ENCODE peak calls at places on chromosomes 1 and 21, in ten cellular contexts. N is activated T-cell treated with anti-CD3 and anti-CD28 coated beads, Interleukin-2, amount 50 U/mL, for 48 hours; Q is midbrain; P is Panc1; O is psoas muscle; J is central memory CD4-positive, alpha-beta T cell; D is ecto neural progenitor cell; G is stimulated activated CD4-positive, alpha-beta T cell treated with anti-CD3 and anti-CD28 coated beads, Interleukin-2, amount 100 ng/mL, for 48 hours; H is activated CD4-positive, alpha-beta T cell treated with anti-CD3 and anti-CD28 coated beads, Interleukin-2, amount 10 ng/mL, durations not matched to agents 7 days and 5 days; F is foreskin keratinocyte. B is an unnamed sample.

GRCh38 chr1:21956720-21957552 is 19.8 kb upstream of the HSPG2 start:
- DNase-seq in G (peak), H (peak), P (no peak), F (peak), J (peak), D (no peak), N (peak), O (peak), Q (no peak), B (no peak)

GRCh38 chr21:45572231-45572630 is 30.0 kb upstream of the SLC19A1 start:
- DNase-seq in O (no peak), P (no peak), G (no peak), F (no peak), H (no peak), Q (no peak), N (no peak), D (no peak), J (no peak), B (no peak)

GRCh38 chr1:73839922-73840321 is 358.1 kb downstream of the LRRIQ3 start:
- DNase-seq in P (no peak), Q (no peak), F (no peak), N (no peak), D (no peak), H (peak), G (peak), O (no peak), J (no peak), B (no peak)

GRCh38 chr1:101242331-101243050 is 5.7 kb downstream of the S1PR1 start:
- DNase-seq in H (no peak), G (no peak), F (no peak), P (no peak), Q (no peak), J (no peak), O (no peak), D (no peak), N (no peak), B (no peak)

GRCh38 chr1:161763522-161764098 is 2.5 kb upstream of the ATF6 start:
- DNase-seq in H (peak), N (peak), G (no peak), J (peak), Q (no peak), D (no peak), F (peak), P (peak), O (no peak), B (no peak)

GRCh38 chr1:232558974-232559373 is 71.0 kb downstream of the SIPA1L2 start:
- DNase-seq in D (no peak), O (no peak), H (no peak), F (no peak), Q (no peak), G (no peak), J (no peak), N (no peak), P (no peak), B (no peak)

GRCh38 chr1:33624991-33625870 is 152.8 kb downstream of the ZSCAN20 start:
- DNase-seq in D (no peak), F (no peak), O (no peak), H (peak), G (peak), J (no peak), P (no peak), Q (no peak), N (peak), B (no peak)

GRCh38 chr1:64318428-64318827 is 115.0 kb downstream of the UBE2U start:
- DNase-seq in P (no peak), Q (no peak), N (no peak), J (no peak), D (no peak), H (no peak), O (no peak), G (no peak), F (no peak), B (no peak)

GRCh38 chr1:161013104-161013590 is 7.8 kb downstream of the F11R start:
- DNase-seq in H (no peak), O (no peak), G (no peak), P (no peak), N (no peak), D (no peak), F (no peak), Q (no peak), J (no peak), B (no peak)

GRCh38 chr21:46189959-46190490 is 5.8 kb upstream of the SPATC1L start:
- DNase-seq in O (no peak), F (no peak), G (no peak), D (peak), J (no peak), P (no peak), H (no peak), Q (no peak), N (peak), B (no peak)

GRCh38 chr1:48250572-48250971 is 28.1 kb downstream of the SLC5A9 start:
- DNase-seq in Q (no peak), P (no peak), F (no peak), H (no peak), O (no peak), N (no peak), J (no peak), D (no peak), G (no peak), B (no peak)

GRCh38 chr1:28518000-28518744 is 12.3 kb downstream of the RCC1 start:
- DNase-seq in Q (peak), G (peak), O (peak), N (peak), D (peak), H (peak), F (peak), J (peak), P (no peak), B (peak)

GRCh38 chr1:82052563-82052962 is 251.8 kb downstream of the ADGRL2 start:
- DNase-seq in F (peak), G (no peak), O (no peak), J (no peak), D (no peak), P (no peak), H (no peak), N (no peak), Q (no peak), B (no peak)

GRCh38 chr1:39398278-39399010 is 93.0 kb upstream of the BMP8A start:
- DNase-seq in O (peak), H (no peak), D (no peak), G (peak), J (no peak), P (peak), N (peak), F (peak), Q (no peak), B (no peak)

GRCh38 chr1:169019419-169020058 is 87.0 kb upstream of the ATP1B1 start:
- DNase-seq in P (no peak), Q (no peak), O (no peak), D (no peak), J (no peak), G (no peak), N (no peak), F (no peak), H (no peak), B (no peak)

GRCh38 chr1:66788231-66788939 is 12.7 kb downstream of the INSL5 start:
- DNase-seq in N (peak), F (peak), G (peak), P (no peak), O (no peak), J (peak), Q (no peak), D (no peak), H (peak), B (no peak)

B was measured in type B pancreatic cell.